ENCODE peak calls at places on chromosomes 2 and 18, in six cellular contexts. T is IMR-90, Q is H1, N is neuronal stem cell, M is trophoblast cell, E is mesenchymal stem cell. W is an unnamed sample.

GRCh38 chr2:27408601-27409320 is 630 bp downstream of the PPM1G start:
- DNase-seq in T (no peak), Q (no peak), N (no peak), M (peak), E (peak), W (no peak)

GRCh38 chr2:43251171-43251731 is 24.8 kb upstream of the ZFP36L2 start:
- DNase-seq in T (peak), Q (no peak), N (no peak), M (peak), E (peak), W (no peak)

GRCh38 chr2:65045651-65046050 is 10.6 kb upstream of the CEP68 start:
- DNase-seq in T (peak), Q (no peak), N (peak), M (peak), E (peak), W (peak)

GRCh38 chr18:8802031-8802679 is 96.8 kb downstream of the MTCL1 start:
- DNase-seq in T (no peak), Q (no peak), N (no peak), M (peak), E (no peak), W (no peak)

GRCh38 chr2:68693947-68694346 is 40.7 kb upstream of the ARHGAP25 start:
- DNase-seq in T (no peak), Q (no peak), N (no peak), M (no peak), E (no peak), W (no peak)

GRCh38 chr2:179123272-179123662 is 73.3 kb upstream of the CCDC141 start:
- DNase-seq in T (no peak), Q (no peak), N (no peak), M (no peak), E (no peak), W (no peak)

GRCh38 chr2:73072416-73072815 is 904 bp upstream of the SFXN5 start:
- DNase-seq in T (no peak), Q (no peak), N (no peak), M (no peak), E (no peak), W (no peak)

GRCh38 chr18:62281684-62282083 is 43.4 kb upstream of the TNFRSF11A start:
- DNase-seq in T (peak), Q (no peak), N (no peak), M (peak), E (peak), W (no peak)

GRCh38 chr2:188244383-188244782 is 47.3 kb upstream of the GULP1 start:
- DNase-seq in T (peak), Q (no peak), N (no peak), M (peak), E (peak), W (no peak)

GRCh38 chr2:118874324-118874723 is 26.9 kb upstream of the EN1 start:
- DNase-seq in T (no peak), Q (no peak), N (no peak), M (no peak), E (no peak), W (no peak)

GRCh38 chr2:149422337-149422990 is 92.1 kb downstream of the LYPD6 start:
- DNase-seq in T (peak), Q (no peak), N (no peak), M (peak), E (peak), W (no peak)

GRCh38 chr2:42141687-42142475 is 27.3 kb upstream of the EML4 start:
- DNase-seq in T (peak), Q (no peak), N (no peak), M (peak), E (peak), W (peak)

GRCh38 chr2:148282201-148282600 is 261.3 kb downstream of the MBD5 start:
- DNase-seq in T (peak), Q (no peak), N (no peak), M (no peak), E (peak), W (no peak)

GRCh38 chr18:22467760-22468553 is 50.2 kb upstream of the CTAGE1 start:
- DNase-seq in T (peak), Q (no peak), N (no peak), M (peak), E (peak), W (no peak)

GRCh38 chr2:149525323-149525722 is 62.3 kb downstream of the MMADHC start:
- DNase-seq in T (no peak), Q (no peak), N (no peak), M (no peak), E (no peak), W (no peak)

GRCh38 chr2:15591373-15591691 is 336 bp upstream of the DDX1 start:
- DNase-seq in T (no peak), Q (no peak), N (no peak), M (no peak), E (no peak), W (no peak)

GRCh38 chr18:28511421-28511821 is 334.5 kb upstream of the CDH2 start:
- DNase-seq in T (peak), Q (no peak), N (no peak), M (no peak), E (peak), W (no peak)

GRCh38 chr2:227370791-227371312 is 8.3 kb downstream of the TM4SF20 start:
- DNase-seq in T (peak), Q (no peak), N (no peak), M (peak), E (no peak), W (no peak)

GRCh38 chr2:184920451-184920965 is 322.2 kb downstream of the ZNF804A start:
- DNase-seq in T (peak), Q (no peak), N (no peak), M (no peak), E (peak), W (no peak)

GRCh38 chr2:219358170-219359075 is 25.9 kb upstream of the RESP18 start:
- DNase-seq in T (no peak), Q (peak), N (no peak), M (no peak), E (no peak), W (peak)

GRCh38 chr2:207768168-207768890 is 1.4 kb downstream of the FZD5 start:
- DNase-seq in T (no peak), Q (peak), N (peak), M (peak), E (peak), W (peak)

GRCh38 chr2:159906315-159906714 is 108.3 kb upstream of the CD302 start:
- DNase-seq in T (no peak), Q (no peak), N (no peak), M (no peak), E (no peak), W (no peak)

GRCh38 chr2:21367421-21367820 is 243.7 kb downstream of the TDRD15 start:
- DNase-seq in T (peak), Q (no peak), N (no peak), M (no peak), E (no peak), W (peak)

GRCh38 chr2:219720956-219721355 is 93.5 kb downstream of the SLC4A3 start:
- DNase-seq in T (no peak), Q (no peak), N (no peak), M (no peak), E (no peak), W (no peak)

GRCh38 chr2:30871440-30871839 is 64.2 kb upstream of the CAPN13 start:
- DNase-seq in T (no peak), Q (no peak), N (peak), M (no peak), E (no peak), W (no peak)

DNA sequence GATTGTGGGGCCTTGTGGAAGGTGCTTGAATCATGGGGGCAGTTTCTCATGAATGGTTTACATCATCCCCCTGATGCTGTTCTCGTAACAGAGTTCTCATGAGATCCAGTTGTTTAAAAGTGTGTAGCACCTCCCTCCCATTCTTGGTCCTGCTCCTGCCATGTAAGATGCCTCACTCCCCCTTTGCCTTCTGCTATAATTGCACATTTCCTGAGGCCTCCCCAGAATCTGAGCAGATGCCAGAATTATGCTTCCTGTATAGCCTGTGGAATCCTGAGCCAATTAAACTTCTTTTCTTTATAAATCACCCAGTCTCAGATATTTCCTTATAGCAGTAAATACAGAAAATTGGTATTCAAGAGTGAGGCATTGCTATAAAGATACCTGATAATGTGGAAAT is 15.6 kb upstream of the WDR75 start:
- DNase-seq in T (no peak), Q (no peak), N (no peak), M (no peak), E (no peak), W (no peak)
- H3K4me2 ChIP-seq in T (no peak), Q (no peak), N (no peak), M (no peak), E (no peak), W (no peak)

DNA sequence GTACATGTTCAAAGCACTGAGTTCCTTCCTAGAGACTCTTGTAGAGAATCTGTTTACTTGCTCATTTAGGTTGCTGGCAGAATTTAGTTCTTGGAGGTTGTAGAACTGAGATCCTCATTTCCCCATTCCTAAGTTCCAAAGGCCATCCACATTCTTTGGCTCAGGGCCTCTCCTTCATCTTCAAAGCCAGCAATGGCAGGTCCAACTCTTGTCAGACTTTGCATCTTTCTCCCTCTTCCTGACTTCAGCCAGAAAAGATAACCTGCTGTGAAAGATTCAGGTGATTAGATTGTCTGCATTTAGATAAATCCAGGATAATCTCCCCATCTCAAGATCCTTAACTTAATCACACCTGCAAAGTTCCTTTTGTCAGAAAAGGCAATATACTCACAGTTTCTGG is 51.1 kb downstream of the SOCS6 start:
- DNase-seq in T (no peak), Q (no peak), N (no peak), M (peak), E (no peak), W (no peak)
- H3K14ac ChIP-seq in T (no peak), Q (no peak), N (no peak), M (no peak), E (no peak), W (no peak)

DNA sequence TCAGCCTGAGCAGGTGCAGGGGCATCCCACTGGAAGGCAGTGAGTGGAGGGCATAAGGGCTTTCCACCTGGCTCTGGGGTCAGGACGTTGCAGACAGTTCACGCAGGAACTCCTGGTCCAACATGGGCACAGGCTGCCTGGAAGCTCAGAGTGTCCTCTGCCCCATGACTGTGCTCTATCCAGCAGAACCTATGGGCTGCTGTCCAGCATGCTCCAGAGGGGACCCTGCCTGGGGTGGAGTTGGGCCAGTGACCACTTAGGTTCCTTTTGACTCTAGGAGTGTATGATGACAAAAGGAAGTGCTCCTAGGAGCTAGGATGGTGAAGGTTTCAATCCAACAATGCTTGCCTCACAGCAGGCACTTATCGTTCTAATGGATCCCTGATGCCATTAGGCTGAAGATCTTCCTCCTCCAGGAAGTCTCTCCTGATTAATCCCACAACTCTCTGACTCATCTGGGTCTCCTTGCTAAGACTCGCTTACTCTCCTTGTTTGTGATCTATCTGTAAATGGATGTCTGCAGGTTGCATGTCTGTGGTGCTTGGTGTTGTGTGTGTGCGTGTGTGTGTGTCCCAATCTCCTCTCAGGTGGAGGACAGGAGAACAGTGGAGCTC is 224.0 kb downstream of the CELF4 start:
- DNase-seq in T (no peak), Q (no peak), N (no peak), M (no peak), E (no peak), W (no peak)
- H4K91ac ChIP-seq in T (no peak), Q (no peak), N (no peak), M (no peak), E (no peak), W (no peak)

DNA sequence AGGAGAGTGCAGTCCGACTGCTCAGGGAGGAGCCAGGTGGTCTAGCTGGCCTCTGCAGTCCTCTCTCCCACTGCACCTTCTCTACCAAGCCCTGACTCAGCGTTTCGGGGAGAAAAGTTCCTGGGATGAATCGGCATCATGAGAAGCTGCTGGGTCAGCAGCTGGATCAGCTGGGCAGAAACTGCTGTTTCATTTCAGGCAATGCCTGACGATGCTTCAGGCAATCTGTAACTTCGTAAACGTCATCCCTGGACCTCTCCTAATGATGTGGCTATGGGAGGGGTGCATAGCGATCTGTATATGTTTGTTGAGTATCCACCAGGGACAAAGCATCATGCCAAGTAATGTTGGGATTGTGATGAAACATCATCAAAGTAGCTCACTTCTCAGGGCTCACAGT is 20.7 kb downstream of the LIPG start:
- DNase-seq in T (peak), Q (no peak), N (no peak), M (peak), E (peak), W (no peak)
- H3K4me2 ChIP-seq in T (no peak), Q (no peak), N (no peak), M (no peak), E (no peak), W (no peak)

DNA sequence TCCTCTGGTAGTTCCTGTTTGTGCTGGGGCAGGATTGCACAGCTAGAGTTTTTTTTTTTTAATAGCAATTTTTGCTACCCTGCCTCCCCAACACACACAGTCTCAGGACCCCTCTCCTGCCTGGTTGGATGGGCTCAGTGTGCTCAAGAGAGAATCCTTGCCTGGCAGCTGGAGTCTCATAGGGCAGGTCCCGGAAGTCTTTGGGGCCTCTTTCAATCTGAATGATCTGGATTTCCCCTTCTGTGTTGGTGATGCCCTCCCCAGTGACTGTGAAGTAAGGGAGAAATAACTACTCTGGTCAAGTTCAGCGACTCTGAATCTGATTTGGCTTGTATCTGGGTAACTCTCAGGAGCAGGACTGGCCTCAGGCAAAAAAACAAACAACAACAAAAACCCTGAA is 220.6 kb upstream of the LRRTM1 start:
- DNase-seq in T (no peak), Q (no peak), N (no peak), M (no peak), E (no peak), W (no peak)
- H3K14ac ChIP-seq in T (no peak), Q (no peak), N (no peak), M (no peak), E (no peak), W (no peak)

GRCh38 chr2:231244382-231245252 is 46.2 kb downstream of the ARMC9 start:
- DNase-seq in T (no peak), Q (no peak), N (no peak), M (no peak), E (no peak), W (no peak)
- H4K91ac ChIP-seq in T (no peak), Q (no peak), N (no peak), M (no peak), E (no peak), W (no peak)

DNA sequence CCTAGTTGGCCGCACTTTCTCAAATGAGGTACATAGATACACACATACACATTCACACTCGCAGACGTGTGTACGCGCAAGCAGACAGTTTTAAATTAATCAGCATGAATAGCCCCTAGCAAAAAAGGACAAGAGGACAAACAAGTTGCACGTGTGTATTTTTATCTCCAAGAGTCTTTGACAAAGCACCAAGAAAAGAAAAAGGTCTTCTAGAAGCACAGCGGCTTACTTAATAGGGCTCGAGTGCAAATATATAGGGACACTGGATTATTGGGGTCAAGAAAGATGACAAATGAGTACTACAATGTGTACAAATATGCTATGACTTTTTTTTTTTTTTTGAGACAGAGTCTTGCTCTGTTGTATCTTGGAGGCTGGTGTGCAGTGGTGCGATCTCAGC is 1.7 kb upstream of the BCL2 start:
- DNase-seq in T (no peak), Q (no peak), N (no peak), M (no peak), E (no peak), W (no peak)
- H3K4me2 ChIP-seq in T (no peak), Q (peak), N (peak), M (peak), E (no peak), W (peak)

GRCh38 chr2:231810905-231811304 is 24.7 kb downstream of the COPS7B start:
- DNase-seq in T (peak), Q (no peak), N (no peak), M (peak), E (peak), W (no peak)
- H3K14ac ChIP-seq in T (no peak), Q (no peak), N (no peak), M (no peak), E (no peak), W (no peak)

DNA sequence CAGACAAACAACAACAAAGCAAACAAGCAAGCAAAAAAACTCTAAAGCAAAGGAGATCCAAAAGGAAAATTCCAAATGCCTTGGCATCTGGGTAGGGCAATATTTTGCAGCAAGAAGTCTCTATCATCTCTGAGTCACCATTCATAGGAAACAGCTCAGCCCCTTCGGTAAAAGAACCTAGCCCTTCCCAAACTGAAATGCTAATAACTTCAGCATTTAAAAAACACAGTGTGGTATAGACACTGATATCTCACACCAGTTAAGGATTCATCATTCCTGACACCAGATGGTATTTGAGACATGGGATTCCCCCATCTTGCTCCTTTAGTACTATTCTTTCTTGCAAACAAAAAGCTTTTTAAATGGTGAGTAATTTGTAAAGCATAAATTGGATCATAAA is 491.8 kb downstream of the TXNL1 start:
- DNase-seq in T (peak), Q (no peak), N (no peak), M (no peak), E (no peak), W (no peak)
- H4K91ac ChIP-seq in T (peak), Q (no peak), N (no peak), M (no peak), E (no peak), W (no peak)